ENCODE peak calls at places on chromosomes 1 and 21, in six cellular contexts. O, M, Y, F, Q and X are unnamed samples.

GRCh38 chr1:192552619-192553225 is 22.9 kb upstream of the RGS1 start:
- DNase-seq in O (no peak), M (no peak), Y (no peak), F (no peak), Q (no peak), X (peak; percentile 65)

GRCh38 chr1:112359961-112360767 is 35.9 kb upstream of the CTTNBP2NL start:
- DNase-seq in O (no peak), M (no peak), Y (no peak), F (no peak), Q (peak; percentile 25), X (peak; percentile 5)

GRCh38 chr1:7526196-7526866 is 244.8 kb upstream of the VAMP3 start:
- DNase-seq in O (no peak), M (no peak), Y (no peak), F (no peak), Q (no peak), X (no peak)

GRCh38 chr21:17441370-17441769 is 71.5 kb upstream of the CXADR start:
- DNase-seq in O (no peak), M (no peak), Y (no peak), F (no peak), Q (peak; percentile 97), X (no peak)

GRCh38 chr1:202045699-202046098 is 35.3 kb downstream of the ELF3 start:
- DNase-seq in O (no peak), M (no peak), Y (no peak), F (peak; percentile 8), Q (no peak), X (no peak)

GRCh38 chr1:174258148-174258550 is 98.8 kb downstream of the RABGAP1L start:
- DNase-seq in O (no peak), M (peak; percentile 56), Y (peak; percentile 57), F (peak; percentile 35), Q (peak; percentile 45), X (peak; percentile 53)

GRCh38 chr1:243731301-243731891 is 118.6 kb downstream of the AKT3 start:
- DNase-seq in O (no peak), M (no peak), Y (peak; percentile 94), F (no peak), Q (no peak), X (peak; percentile 32)

GRCh38 chr1:148362141-148362929 is 120.8 kb downstream of the PPIAL4G start:
- DNase-seq in O (peak; percentile 35), M (no peak), Y (no peak), F (no peak), Q (no peak), X (no peak)

GRCh38 chr1:229094476-229095311 is 176.2 kb upstream of the RAB4A start:
- DNase-seq in O (no peak), M (no peak), Y (peak; percentile 68), F (no peak), Q (no peak), X (no peak)

GRCh38 chr1:66676616-66677298 is 75.5 kb upstream of the DYNLT5 start:
- DNase-seq in O (no peak), M (no peak), Y (no peak), F (no peak), Q (no peak), X (peak; percentile 94)

GRCh38 chr21:18840239-18840638 is 436.7 kb upstream of the TMPRSS15 start:
- DNase-seq in O (no peak), M (no peak), Y (peak; percentile 34), F (peak; percentile 5), Q (no peak), X (peak; percentile 6)

GRCh38 chr1:46401964-46402626 is 8.0 kb downstream of the FAAH start:
- DNase-seq in O (no peak), M (no peak), Y (peak; percentile 12), F (peak; percentile 75), Q (peak; percentile 40), X (peak; percentile 33)

GRCh38 chr21:21188513-21189188 is 190.4 kb downstream of the NCAM2 start:
- DNase-seq in O (no peak), M (no peak), Y (no peak), F (no peak), Q (no peak), X (no peak)

GRCh38 chr1:226671268-226671667 is 67.8 kb downstream of the ITPKB start:
- DNase-seq in O (no peak), M (no peak), Y (no peak), F (no peak), Q (no peak), X (no peak)

GRCh38 chr1:226666714-226667113 is 72.4 kb downstream of the ITPKB start:
- DNase-seq in O (no peak), M (no peak), Y (peak; percentile 87), F (no peak), Q (no peak), X (no peak)

GRCh38 chr1:226672217-226672838 is 66.8 kb downstream of the ITPKB start:
- DNase-seq in O (no peak), M (no peak), Y (no peak), F (no peak), Q (no peak), X (no peak)

GRCh38 chr1:226668173-226668560 is 70.9 kb downstream of the ITPKB start:
- DNase-seq in O (no peak), M (no peak), Y (no peak), F (no peak), Q (no peak), X (no peak)

GRCh38 chr1:226670062-226670461 is 69.0 kb downstream of the ITPKB start:
- DNase-seq in O (no peak), M (no peak), Y (no peak), F (no peak), Q (no peak), X (peak; percentile 27)
- TF ChIP-seq MYC in O (no peak), M (no peak), Y (no peak), F (no peak), Q (no peak), X (no peak)

GRCh38 chr1:221994939-221995338 is 253.1 kb upstream of the DUSP10 start:
- DNase-seq in O (no peak), M (no peak), Y (no peak), F (no peak), Q (no peak), X (no peak)

GRCh38 chr1:221998781-221999180 is 256.9 kb upstream of the DUSP10 start:
- DNase-seq in O (no peak), M (no peak), Y (no peak), F (no peak), Q (no peak), X (no peak)

GRCh38 chr1:222000131-222000530 is 258.2 kb upstream of the DUSP10 start:
- DNase-seq in O (no peak), M (no peak), Y (no peak), F (no peak), Q (no peak), X (no peak)

GRCh38 chr1:221994274-221994698 is 252.4 kb upstream of the DUSP10 start:
- DNase-seq in O (peak; percentile 38), M (no peak), Y (peak; percentile 8), F (no peak), Q (no peak), X (no peak)

GRCh38 chr1:221998186-221998612 is 256.3 kb upstream of the DUSP10 start:
- DNase-seq in O (no peak), M (no peak), Y (no peak), F (no peak), Q (no peak), X (no peak)
- TF ChIP-seq MYC in O (no peak), M (no peak), Y (no peak), F (no peak), Q (no peak), X (no peak)

GRCh38 chr1:165773324-165773965 is 4.8 kb upstream of the TMCO1 start:
- DNase-seq in O (no peak), M (no peak), Y (no peak), F (peak; percentile 37), Q (peak; percentile 45), X (peak; percentile 46)
- TF ChIP-seq MYC in O (no peak), M (no peak), Y (no peak), F (no peak), Q (no peak), X (no peak)

DNA sequence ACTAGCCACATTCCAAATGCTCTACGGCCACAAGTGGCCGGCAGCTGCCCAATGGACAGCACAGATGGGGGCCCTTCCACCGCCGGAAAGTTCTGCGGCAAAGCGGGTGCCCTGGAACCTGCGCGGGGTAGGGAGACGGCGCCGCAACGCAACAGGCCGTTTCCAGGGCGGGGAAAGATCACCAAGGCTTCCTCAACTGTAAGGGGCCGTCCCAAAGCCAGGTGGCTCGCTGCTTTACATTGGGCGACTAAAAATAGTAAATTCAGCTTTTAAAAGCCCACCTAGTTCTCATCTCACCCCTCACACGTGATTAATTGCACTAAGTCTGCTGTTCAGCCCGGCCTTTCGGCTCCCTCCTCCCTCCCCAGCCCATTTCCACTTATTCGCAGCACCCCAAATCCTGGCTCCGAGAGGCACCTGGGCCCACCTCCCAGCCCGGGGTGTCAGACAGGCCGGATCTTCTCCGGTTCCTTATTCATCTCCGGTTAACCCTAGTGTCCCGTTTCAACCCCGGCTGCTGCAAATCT is 643 bp downstream of the CFAP298 start:
- DNase-seq in O (no peak), M (peak; percentile 7), Y (peak; percentile 63), F (peak; percentile 64), Q (no peak), X (peak; percentile 39)
- TF ChIP-seq MYC in O (no peak), M (no peak), Y (peak; percentile 6), F (no peak), Q (no peak), X (no peak)

GRCh38 chr1:60415696-60416095 is 342.1 kb upstream of the C1orf87 start:
- DNase-seq in O (no peak), M (no peak), Y (no peak), F (no peak), Q (no peak), X (peak; percentile 85)
- TF ChIP-seq MYC in O (no peak), M (no peak), Y (no peak), F (no peak), Q (no peak), X (no peak)

GRCh38 chr1:70764747-70765146 is 282.9 kb downstream of the PTGER3 start:
- DNase-seq in O (no peak), M (no peak), Y (peak; percentile 28), F (no peak), Q (no peak), X (no peak)
- TF ChIP-seq MYC in O (no peak), M (no peak), Y (no peak), F (no peak), Q (no peak), X (no peak)